ENCODE peak calls at places on chromosome 7, in nine cellular contexts. H is left lung, O is Panc1, Y is ovary, A is astrocyte, D is lower leg skin, G is bronchial epithelial cell, B is mesendoderm, F is body of pancreas. E is an unnamed sample.

GRCh38 chr7:72925546-72926120 is 738 bp downstream of the POM121 start:
- DNase-seq in H (no peak), O (no peak), Y (no peak), A (no peak), D (no peak), G (no peak), B (peak; percentile 7), F (no peak), E (no peak)

GRCh38 chr7:2255145-2256139 is 13.4 kb downstream of the NUDT1 start:
- DNase-seq in H (peak; percentile 66), O (no peak), Y (no peak), A (peak; percentile 55), D (no peak), G (no peak), B (no peak), F (no peak), E (peak; percentile 36)

GRCh38 chr7:108431099-108431498 is 25.1 kb downstream of the NRCAM start:
- DNase-seq in H (no peak), O (no peak), Y (no peak), A (no peak), D (no peak), G (no peak), B (no peak), F (no peak), E (no peak)

GRCh38 chr7:155807013-155807804 is 5.1 kb downstream of the SHH start:
- DNase-seq in H (peak; percentile 62), O (no peak), Y (no peak), A (no peak), D (no peak), G (no peak), B (peak; percentile 81), F (no peak), E (no peak)

GRCh38 chr7:30805931-30806330 is 34.7 kb downstream of the MINDY4 start:
- DNase-seq in H (no peak), O (no peak), Y (no peak), A (no peak), D (no peak), G (no peak), B (no peak), F (no peak), E (no peak)

GRCh38 chr7:155360495-155361362 is 63.1 kb downstream of the INSIG1 start:
- DNase-seq in H (peak; percentile 38), O (no peak), Y (no peak), A (no peak), D (no peak), G (no peak), B (no peak), F (no peak), E (no peak)

GRCh38 chr7:128176696-128177095 is 64.4 kb upstream of the LEP start:
- DNase-seq in H (no peak), O (no peak), Y (no peak), A (no peak), D (no peak), G (peak; percentile 41), B (peak; percentile 58), F (no peak), E (peak; percentile 36)

GRCh38 chr7:156764016-156764669 is 123.6 kb downstream of the RNF32 start:
- DNase-seq in H (no peak), O (no peak), Y (peak; percentile 50), A (peak; percentile 64), D (peak; percentile 30), G (peak; percentile 65), B (peak; percentile 63), F (peak; percentile 83), E (peak; percentile 82)

GRCh38 chr7:137545059-137545730 is 201.7 kb upstream of the PTN start:
- DNase-seq in H (no peak), O (no peak), Y (no peak), A (no peak), D (no peak), G (no peak), B (no peak), F (no peak), E (no peak)

GRCh38 chr7:48244902-48245301 is 73.6 kb downstream of the ABCA13 start:
- DNase-seq in H (no peak), O (no peak), Y (no peak), A (peak; percentile 80), D (peak; percentile 25), G (no peak), B (no peak), F (no peak), E (no peak)

GRCh38 chr7:128705891-128706333 is 33.2 kb upstream of the CALU start:
- DNase-seq in H (no peak), O (no peak), Y (no peak), A (no peak), D (no peak), G (peak; percentile 35), B (peak; percentile 51), F (no peak), E (peak; percentile 32)

GRCh38 chr7:156668130-156668741 is 27.7 kb downstream of the RNF32 start:
- DNase-seq in H (no peak), O (no peak), Y (no peak), A (no peak), D (no peak), G (peak; percentile 73), B (no peak), F (no peak), E (peak; percentile 65)

GRCh38 chr7:45112648-45113047 is 1.2 kb upstream of the TBRG4 start:
- DNase-seq in H (no peak), O (no peak), Y (no peak), A (peak; percentile 64), D (no peak), G (no peak), B (no peak), F (no peak), E (no peak)
- H3K4me3 ChIP-seq in H (no peak overlapping the region), O (peak overlapping the region; percentile 70), Y (no peak overlapping the region), A (no peak overlapping the region), D (no peak overlapping the region), G (no peak overlapping the region), B (no peak overlapping the region), F (no peak overlapping the region), E (peak overlapping the region; percentile 88)

GRCh38 chr7:604038-604883 is 84.6 kb upstream of the PDGFA start:
- DNase-seq in H (peak; percentile 89), O (no peak), Y (no peak), A (peak; percentile 86), D (peak; percentile 74), G (no peak), B (peak; percentile 78), F (peak; percentile 51), E (no peak)
- H3K4me3 ChIP-seq in H (no peak overlapping the region), O (no peak overlapping the region), Y (no peak overlapping the region), A (no peak overlapping the region), D (no peak overlapping the region), G (no peak overlapping the region), B (no peak overlapping the region), F (no peak overlapping the region), E (no peak overlapping the region)

DNA sequence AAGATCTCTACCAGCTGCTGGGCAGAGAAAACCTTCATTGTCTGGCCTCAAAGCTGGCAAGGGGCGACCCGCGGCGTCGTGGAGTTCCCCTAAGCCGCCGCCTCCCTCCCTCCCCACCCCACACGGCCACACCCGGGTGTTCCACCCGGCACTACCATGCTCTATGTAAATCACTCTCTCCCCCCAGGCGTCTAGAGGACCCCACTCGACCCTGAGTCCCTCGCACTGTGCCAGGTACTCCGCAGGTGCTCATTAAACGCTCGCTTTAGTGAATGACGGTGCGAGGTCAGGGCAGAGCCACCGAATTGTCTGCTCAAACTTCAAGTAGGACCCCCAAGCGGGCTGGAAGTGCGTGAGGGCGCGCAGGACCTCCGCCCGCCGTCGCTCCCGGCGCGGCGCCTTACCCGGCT is 628 bp downstream of the PARP12 start:
- DNase-seq in H (no peak), O (no peak), Y (no peak), A (no peak), D (no peak), G (no peak), B (no peak), F (peak; percentile 47), E (peak; percentile 23)
- H3K4me3 ChIP-seq in H (peak overlapping the region; percentile 54), O (peak overlapping the region; percentile 83), Y (peak overlapping the region; percentile 81), A (peak overlapping the region; percentile 68), D (peak overlapping the region; percentile 68), G (peak overlapping the region; percentile 63), B (no peak overlapping the region), F (peak overlapping the region; percentile 15), E (peak overlapping the region; percentile 59)

GRCh38 chr7:18497800-18498199 is 2.3 kb downstream of the HDAC9 start:
- DNase-seq in H (no peak), O (no peak), Y (no peak), A (no peak), D (no peak), G (no peak), B (no peak), F (no peak), E (no peak)

GRCh38 chr7:18495412-18496335 is at the start of gene HDAC9:
- DNase-seq in H (peak; percentile 32), O (no peak), Y (no peak), A (peak; percentile 69), D (no peak), G (peak; percentile 50), B (peak; percentile 83), F (peak; percentile 18), E (peak; percentile 58)

GRCh38 chr7:18496336-18496700 is 769 bp downstream of the HDAC9 start:
- DNase-seq in H (no peak), O (no peak), Y (no peak), A (no peak), D (no peak), G (no peak), B (no peak), F (no peak), E (no peak)

GRCh38 chr7:18497082-18497481 is 1.5 kb downstream of the HDAC9 start:
- DNase-seq in H (no peak), O (no peak), Y (no peak), A (no peak), D (no peak), G (no peak), B (no peak), F (no peak), E (no peak)

DNA sequence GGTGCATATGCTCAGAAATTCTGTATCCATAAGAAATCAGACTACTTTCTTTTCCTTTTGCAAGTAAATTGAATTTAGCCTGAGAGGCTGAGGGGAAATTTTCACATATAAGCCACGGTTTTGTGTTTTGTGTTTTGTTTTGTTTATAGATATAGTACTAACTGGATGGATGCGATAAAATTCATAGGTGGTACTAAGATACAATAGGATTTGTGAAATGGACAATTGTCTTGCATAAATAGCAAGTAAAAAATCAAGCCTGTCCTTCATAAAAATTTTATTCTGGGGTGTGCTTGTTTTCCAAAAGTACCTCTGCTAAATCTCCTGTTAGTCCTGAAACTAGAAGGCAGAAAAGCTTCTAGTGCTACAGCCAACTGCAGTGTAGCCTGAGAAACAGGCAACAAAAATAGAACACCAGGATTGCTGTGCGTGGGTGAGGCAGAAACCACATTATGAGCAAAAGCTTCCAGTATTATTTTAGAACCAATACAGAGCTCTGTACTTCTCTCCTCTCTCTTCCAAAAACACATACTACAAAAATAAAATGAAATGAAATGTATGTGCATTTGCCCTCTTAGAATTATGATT is 634 bp upstream of the HDAC9 start:
- DNase-seq in H (no peak), O (no peak), Y (no peak), A (peak; percentile 78), D (no peak), G (no peak), B (no peak), F (no peak), E (peak; percentile 18)
- H3K4me3 ChIP-seq in H (no peak overlapping the region), O (peak overlapping the region; percentile 64), Y (peak overlapping the region; percentile 42), A (peak overlapping the region; percentile 57), D (no peak overlapping the region), G (no peak overlapping the region), B (no peak overlapping the region), F (peak overlapping the region; percentile 6), E (no peak overlapping the region)